ENCODE peak calls at places on chromosomes 13 and 19, in seven cellular contexts. One of them, this sample, is unnamed.

GRCh38 chr13:33116321-33117010 is 100.2 kb downstream of the KL start:
- DNase-seq in fibroblast of lung: no peak
- DNase-seq in Karpas-422: no peak
- DNase-seq in naive thymus-derived CD4-positive, alpha-beta T cell: no peak
- DNase-seq in stomach: no peak
- DNase-seq in pancreas: no peak
- DNase-seq in hepatocyte: no peak
- DNase-seq in this sample: no peak

GRCh38 chr19:403221-404036 is 5.5 kb downstream of the C2CD4C start:
- DNase-seq in fibroblast of lung: no peak
- DNase-seq in Karpas-422: no peak
- DNase-seq in naive thymus-derived CD4-positive, alpha-beta T cell: no peak
- DNase-seq in stomach: no peak
- DNase-seq in pancreas: peak; percentile 50
- DNase-seq in hepatocyte: no peak
- DNase-seq in this sample: no peak

GRCh38 chr19:49560358-49560900 is 19.9 kb downstream of the NOSIP start:
- DNase-seq in fibroblast of lung: no peak
- DNase-seq in Karpas-422: no peak
- DNase-seq in naive thymus-derived CD4-positive, alpha-beta T cell: no peak
- DNase-seq in stomach: no peak
- DNase-seq in pancreas: no peak
- DNase-seq in hepatocyte: no peak
- DNase-seq in this sample: no peak

GRCh38 chr13:42137856-42138537 is 89.5 kb downstream of the DGKH start:
- DNase-seq in fibroblast of lung: no peak
- DNase-seq in Karpas-422: no peak
- DNase-seq in naive thymus-derived CD4-positive, alpha-beta T cell: no peak
- DNase-seq in stomach: no peak
- DNase-seq in pancreas: no peak
- DNase-seq in hepatocyte: no peak
- DNase-seq in this sample: no peak

GRCh38 chr19:41620171-41620570 is 6.7 kb downstream of the CEACAM4 start:
- DNase-seq in fibroblast of lung: no peak
- DNase-seq in Karpas-422: no peak
- DNase-seq in naive thymus-derived CD4-positive, alpha-beta T cell: no peak
- DNase-seq in stomach: no peak
- DNase-seq in pancreas: peak; percentile 20
- DNase-seq in hepatocyte: no peak
- DNase-seq in this sample: no peak

GRCh38 chr19:30434797-30435594 is 62.8 kb downstream of the ZNF536 start:
- DNase-seq in fibroblast of lung: no peak
- DNase-seq in Karpas-422: no peak
- DNase-seq in naive thymus-derived CD4-positive, alpha-beta T cell: no peak
- DNase-seq in stomach: no peak
- DNase-seq in pancreas: no peak
- DNase-seq in hepatocyte: no peak
- DNase-seq in this sample: no peak

GRCh38 chr13:97338571-97338970 is 95.4 kb upstream of the RAP2A start:
- DNase-seq in fibroblast of lung: no peak
- DNase-seq in Karpas-422: no peak
- DNase-seq in naive thymus-derived CD4-positive, alpha-beta T cell: no peak
- DNase-seq in stomach: no peak
- DNase-seq in pancreas: no peak
- DNase-seq in hepatocyte: no peak
- DNase-seq in this sample: no peak

GRCh38 chr13:50015263-50015662 is at the start of gene KCNRG:
- DNase-seq in fibroblast of lung: peak; percentile 20
- DNase-seq in Karpas-422: no peak
- DNase-seq in naive thymus-derived CD4-positive, alpha-beta T cell: no peak
- DNase-seq in stomach: no peak
- DNase-seq in pancreas: no peak
- DNase-seq in hepatocyte: no peak
- DNase-seq in this sample: peak; percentile 51

GRCh38 chr19:45876411-45877197 is 9.3 kb downstream of the IRF2BP1 start:
- DNase-seq in fibroblast of lung: peak; percentile 22
- DNase-seq in Karpas-422: no peak
- DNase-seq in naive thymus-derived CD4-positive, alpha-beta T cell: no peak
- DNase-seq in stomach: peak; percentile 82
- DNase-seq in pancreas: peak; percentile 88
- DNase-seq in hepatocyte: peak; percentile 84
- DNase-seq in this sample: peak; percentile 41

GRCh38 chr19:44745386-44745831 is 3.1 kb upstream of the BCL3 start:
- DNase-seq in fibroblast of lung: peak; percentile 81
- DNase-seq in Karpas-422: no peak
- DNase-seq in naive thymus-derived CD4-positive, alpha-beta T cell: no peak
- DNase-seq in stomach: peak; percentile 57
- DNase-seq in pancreas: no peak
- DNase-seq in hepatocyte: peak; percentile 81
- DNase-seq in this sample: no peak

GRCh38 chr19:1837625-1838105 is 10.6 kb downstream of the REXO1 start:
- DNase-seq in fibroblast of lung: no peak
- DNase-seq in Karpas-422: peak; percentile 91
- DNase-seq in naive thymus-derived CD4-positive, alpha-beta T cell: peak; percentile 59
- DNase-seq in stomach: peak; percentile 48
- DNase-seq in pancreas: peak; percentile 84
- DNase-seq in hepatocyte: peak; percentile 56
- DNase-seq in this sample: peak; percentile 66

GRCh38 chr13:113399755-113400149 is 35.8 kb upstream of the GRTP1 start:
- DNase-seq in fibroblast of lung: no peak
- DNase-seq in Karpas-422: no peak
- DNase-seq in naive thymus-derived CD4-positive, alpha-beta T cell: no peak
- DNase-seq in stomach: no peak
- DNase-seq in pancreas: peak; percentile 32
- DNase-seq in hepatocyte: no peak
- DNase-seq in this sample: no peak

GRCh38 chr19:49398001-49398615 is 10.1 kb downstream of the KASH5 start:
- DNase-seq in fibroblast of lung: no peak
- DNase-seq in Karpas-422: no peak
- DNase-seq in naive thymus-derived CD4-positive, alpha-beta T cell: no peak
- DNase-seq in stomach: no peak
- DNase-seq in pancreas: no peak
- DNase-seq in hepatocyte: no peak
- DNase-seq in this sample: no peak

GRCh38 chr13:49869514-49869913 is 66.6 kb downstream of the SPRYD7 start:
- DNase-seq in fibroblast of lung: peak; percentile 33
- DNase-seq in Karpas-422: peak; percentile 75
- DNase-seq in naive thymus-derived CD4-positive, alpha-beta T cell: no peak
- DNase-seq in stomach: no peak
- DNase-seq in pancreas: no peak
- DNase-seq in hepatocyte: peak; percentile 19
- DNase-seq in this sample: peak; percentile 50

GRCh38 chr13:18236528-18236815 is 945.2 kb downstream of the TUBA3C start:
- DNase-seq in fibroblast of lung: no peak
- DNase-seq in Karpas-422: no peak
- DNase-seq in naive thymus-derived CD4-positive, alpha-beta T cell: no peak
- DNase-seq in stomach: no peak
- DNase-seq in pancreas: no peak
- DNase-seq in hepatocyte: no peak
- DNase-seq in this sample: no peak

GRCh38 chr19:43554317-43554895 is 20.9 kb downstream of the XRCC1 start:
- DNase-seq in fibroblast of lung: no peak
- DNase-seq in Karpas-422: no peak
- DNase-seq in naive thymus-derived CD4-positive, alpha-beta T cell: no peak
- DNase-seq in stomach: no peak
- DNase-seq in pancreas: no peak
- DNase-seq in hepatocyte: no peak
- DNase-seq in this sample: no peak

GRCh38 chr13:42498521-42498920 is 75.4 kb upstream of the TNFSF11 start:
- DNase-seq in fibroblast of lung: no peak
- DNase-seq in Karpas-422: peak; percentile 77
- DNase-seq in naive thymus-derived CD4-positive, alpha-beta T cell: no peak
- DNase-seq in stomach: no peak
- DNase-seq in pancreas: no peak
- DNase-seq in hepatocyte: no peak
- DNase-seq in this sample: no peak

GRCh38 chr19:44813331-44814131 is 4.6 kb downstream of the BCAM start:
- DNase-seq in fibroblast of lung: no peak
- DNase-seq in Karpas-422: no peak
- DNase-seq in naive thymus-derived CD4-positive, alpha-beta T cell: no peak
- DNase-seq in stomach: no peak
- DNase-seq in pancreas: no peak
- DNase-seq in hepatocyte: no peak
- DNase-seq in this sample: no peak

GRCh38 chr13:59691501-59692066 is 472.1 kb downstream of the DIAPH3 start:
- DNase-seq in fibroblast of lung: peak; percentile 65
- DNase-seq in Karpas-422: no peak
- DNase-seq in naive thymus-derived CD4-positive, alpha-beta T cell: no peak
- DNase-seq in stomach: no peak
- DNase-seq in pancreas: no peak
- DNase-seq in hepatocyte: no peak
- DNase-seq in this sample: no peak
- H3K4me1 ChIP-seq in fibroblast of lung: peaks cover 4% of the 10 kb centered on the region
- H3K4me1 ChIP-seq in Karpas-422: no peaks in the 10 kb centered on the region
- H3K4me1 ChIP-seq in naive thymus-derived CD4-positive, alpha-beta T cell: no peaks in the 10 kb centered on the region
- H3K4me1 ChIP-seq in stomach: peaks cover 9% of the 10 kb centered on the region
- H3K4me1 ChIP-seq in pancreas: no peaks in the 10 kb centered on the region
- H3K4me1 ChIP-seq in hepatocyte: peaks cover 33% of the 10 kb centered on the region
- H3K4me1 ChIP-seq in this sample: peaks cover 19% of the 10 kb centered on the region

GRCh38 chr13:28429685-28430290 is 65.1 kb downstream of the FLT1 start:
- DNase-seq in fibroblast of lung: no peak
- DNase-seq in Karpas-422: no peak
- DNase-seq in naive thymus-derived CD4-positive, alpha-beta T cell: no peak
- DNase-seq in stomach: no peak
- DNase-seq in pancreas: no peak
- DNase-seq in hepatocyte: no peak
- DNase-seq in this sample: peak; percentile 33
- H3K27ac ChIP-seq in fibroblast of lung: no peak overlapping the region
- H3K27ac ChIP-seq in Karpas-422: no peak overlapping the region
- H3K27ac ChIP-seq in naive thymus-derived CD4-positive, alpha-beta T cell: no peak overlapping the region
- H3K27ac ChIP-seq in stomach: no peak overlapping the region
- H3K27ac ChIP-seq in pancreas: no peak overlapping the region
- H3K27ac ChIP-seq in hepatocyte: no peak overlapping the region
- H3K27ac ChIP-seq in this sample: no peak overlapping the region

DNA sequence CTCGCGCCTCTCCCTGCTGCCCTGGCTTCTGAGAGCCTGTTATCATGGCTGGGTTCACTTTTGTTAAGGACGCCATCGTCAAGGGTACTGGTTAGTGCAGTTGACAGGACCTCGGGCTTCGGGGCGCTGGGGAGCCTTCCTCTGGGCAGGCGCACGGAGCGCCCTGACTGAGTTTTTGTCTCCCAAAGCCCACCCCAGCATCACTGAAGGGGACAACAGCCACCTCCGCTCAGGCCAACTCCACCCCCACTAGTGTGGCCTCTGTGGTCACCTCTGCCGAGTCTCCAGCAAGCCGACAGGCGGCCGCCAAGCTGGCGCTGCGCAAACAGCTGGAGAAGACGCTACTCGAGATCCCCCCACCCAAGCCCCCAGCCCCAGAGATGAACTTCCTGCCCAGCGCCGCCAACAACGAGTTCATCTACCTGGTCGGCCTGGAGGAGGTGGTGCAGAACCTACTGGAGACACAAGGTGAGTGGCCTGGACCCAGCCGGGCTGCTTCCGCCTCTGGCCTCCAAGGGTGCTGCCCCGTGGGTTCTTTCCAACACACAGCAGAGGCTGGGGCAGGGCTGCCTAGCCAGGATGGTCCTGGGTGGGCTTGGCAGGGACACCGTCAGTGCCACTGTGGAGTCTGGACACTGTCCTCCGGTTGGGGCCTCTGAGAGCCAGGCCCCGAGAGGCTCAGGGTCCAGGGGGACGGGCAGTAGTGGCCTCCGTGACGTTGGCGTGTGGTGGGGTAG is 16.9 kb downstream of the TSSK6 start:
- DNase-seq in fibroblast of lung: no peak
- DNase-seq in Karpas-422: no peak
- DNase-seq in naive thymus-derived CD4-positive, alpha-beta T cell: no peak
- DNase-seq in stomach: no peak
- DNase-seq in pancreas: no peak
- DNase-seq in hepatocyte: no peak
- DNase-seq in this sample: no peak
- H3K36me3 ChIP-seq in fibroblast of lung: peaks cover 43% of the 10 kb centered on the region
- H3K36me3 ChIP-seq in Karpas-422: peaks cover 6% of the 10 kb centered on the region
- H3K36me3 ChIP-seq in naive thymus-derived CD4-positive, alpha-beta T cell: peaks cover 22% of the 10 kb centered on the region
- H3K36me3 ChIP-seq in stomach: peaks cover 99% of the 10 kb centered on the region
- H3K36me3 ChIP-seq in pancreas: peaks cover 23% of the 10 kb centered on the region
- H3K36me3 ChIP-seq in hepatocyte: no peaks in the 10 kb centered on the region
- H3K36me3 ChIP-seq in this sample: peaks cover 47% of the 10 kb centered on the region

GRCh38 chr13:70178346-70178745 is 70.1 kb upstream of the KLHL1 start:
- DNase-seq in fibroblast of lung: no peak
- DNase-seq in Karpas-422: no peak
- DNase-seq in naive thymus-derived CD4-positive, alpha-beta T cell: no peak
- DNase-seq in stomach: no peak
- DNase-seq in pancreas: no peak
- DNase-seq in hepatocyte: no peak
- DNase-seq in this sample: no peak
- H3K4me1 ChIP-seq in fibroblast of lung: no peaks in the 10 kb centered on the region
- H3K4me1 ChIP-seq in Karpas-422: no peaks in the 10 kb centered on the region
- H3K4me1 ChIP-seq in naive thymus-derived CD4-positive, alpha-beta T cell: no peaks in the 10 kb centered on the region
- H3K4me1 ChIP-seq in stomach: no peaks in the 10 kb centered on the region
- H3K4me1 ChIP-seq in pancreas: no peaks in the 10 kb centered on the region
- H3K4me1 ChIP-seq in hepatocyte: no peaks in the 10 kb centered on the region
- H3K4me1 ChIP-seq in this sample: no peaks in the 10 kb centered on the region

This sample was measured in cardiac muscle cell.